ENCODE peak calls at places on chromosomes 1 and 21, in six cellular contexts. N is cardiac muscle cell, U is astrocyte, Y is H9, L is PC-3, E is left ventricle myocardium inferior. W is an unnamed sample.

GRCh38 chr1:226882631-226883409 is 12.4 kb downstream of the PSEN2 start:
- DNase-seq in E (no peak), U (peak), L (peak), Y (no peak), N (no peak), W (no peak)

GRCh38 chr1:217369271-217369981 is 261.5 kb downstream of the GPATCH2 start:
- DNase-seq in U (no peak), E (no peak), N (no peak), L (no peak), Y (peak), W (no peak)

GRCh38 chr21:26777166-26777565 is 68.0 kb downstream of the ADAMTS1 start:
- DNase-seq in L (no peak), Y (no peak), U (no peak), E (no peak), N (no peak), W (no peak)

GRCh38 chr1:171532520-171532919 is 47.2 kb downstream of the PRRC2C start:
- DNase-seq in E (no peak), L (no peak), Y (no peak), U (no peak), N (no peak), W (no peak)

GRCh38 chr1:228194436-228194835 is 13.4 kb upstream of the OBSCN start:
- DNase-seq in Y (no peak), N (no peak), L (no peak), E (no peak), U (no peak), W (no peak)

GRCh38 chr21:38843806-38844479 is 38.2 kb downstream of the ETS2 start:
- DNase-seq in N (no peak), E (no peak), L (peak), Y (no peak), U (peak), W (no peak)

GRCh38 chr1:182996816-182997215 is 26.4 kb upstream of the LAMC1 start:
- DNase-seq in E (no peak), Y (no peak), L (no peak), N (no peak), U (peak), W (no peak)

GRCh38 chr1:94237291-94238226 is at the start of gene ARHGAP29:
- DNase-seq in U (peak), E (peak), Y (peak), L (peak), N (peak), W (peak)

GRCh38 chr1:207818971-207819451 is 67.2 kb downstream of the CD46 start:
- DNase-seq in N (no peak), U (peak), L (peak), Y (no peak), E (no peak), W (no peak)

GRCh38 chr1:5828322-5828935 is 163.8 kb downstream of the NPHP4 start:
- DNase-seq in N (no peak), U (no peak), Y (no peak), L (no peak), E (no peak), W (no peak)

GRCh38 chr1:154446292-154446691 is 41.1 kb downstream of the IL6R start:
- DNase-seq in N (no peak), L (no peak), E (no peak), Y (no peak), U (peak), W (no peak)

GRCh38 chr1:47252795-47253194 is 20.8 kb upstream of the TAL1 start:
- DNase-seq in E (no peak), U (no peak), Y (no peak), L (no peak), N (no peak), W (no peak)

GRCh38 chr21:38244885-38245869 is 11.6 kb upstream of the KCNJ15 start:
- DNase-seq in U (peak), N (no peak), Y (no peak), L (peak), E (no peak), W (no peak)

GRCh38 chr1:29974345-29974744 is 738.0 kb downstream of the PTPRU start:
- DNase-seq in N (no peak), L (peak), U (peak), E (no peak), Y (peak), W (no peak)

GRCh38 chr1:233440952-233441401 is 113.5 kb downstream of the MAP3K21 start:
- DNase-seq in Y (peak), L (peak), E (no peak), N (peak), U (peak), W (peak)

GRCh38 chr1:233442392-233442791 is 114.9 kb downstream of the MAP3K21 start:
- DNase-seq in E (no peak), N (no peak), L (peak), U (peak), Y (no peak), W (no peak)

GRCh38 chr1:233439721-233440120 is 112.2 kb downstream of the MAP3K21 start:
- DNase-seq in Y (no peak), E (no peak), L (no peak), N (no peak), U (peak), W (no peak)

GRCh38 chr1:233443040-233443439 is 115.5 kb downstream of the MAP3K21 start:
- DNase-seq in N (no peak), U (peak), Y (no peak), E (no peak), L (peak), W (no peak)

GRCh38 chr1:233441981-233442380 is 114.5 kb downstream of the MAP3K21 start:
- DNase-seq in L (peak), U (peak), E (no peak), N (no peak), Y (no peak), W (no peak)
- TF ChIP-seq CTCF in L (no peak), U (no peak), E (no peak), N (no peak), Y (no peak), W (no peak)

DNA sequence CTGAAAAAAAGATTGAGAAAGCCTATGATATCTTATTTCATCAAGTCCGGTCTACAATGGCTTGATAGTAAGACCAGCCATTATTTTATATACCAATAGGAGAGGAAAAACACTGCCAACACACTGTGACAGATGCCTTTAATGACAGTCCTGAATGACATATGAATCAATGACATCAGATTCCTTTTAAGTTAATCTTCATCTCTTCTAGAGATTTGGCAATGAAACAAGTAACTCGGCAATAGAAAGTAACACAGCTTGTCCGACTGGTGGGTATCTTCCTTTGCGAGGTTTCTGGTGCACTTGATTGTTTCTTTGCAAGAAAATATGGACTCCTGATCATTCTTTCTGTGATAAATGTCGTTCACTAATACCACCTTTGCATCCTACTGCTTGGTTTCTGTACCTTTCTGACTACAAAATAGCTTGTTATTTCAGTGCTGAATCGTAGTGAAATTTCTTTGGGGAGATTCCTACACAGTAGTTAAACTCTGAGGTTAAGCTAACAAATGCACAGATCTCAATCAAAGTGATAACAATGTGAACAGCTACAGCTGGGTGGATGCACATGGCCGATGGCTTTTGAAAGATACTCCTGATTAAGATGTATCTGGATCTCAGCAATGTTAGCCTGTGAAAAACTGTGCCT is 104.7 kb downstream of the MRPS6 start:
- DNase-seq in U (no peak), N (no peak), E (no peak), Y (no peak), L (no peak), W (no peak)
- TF ChIP-seq CTCF in U (no peak), N (no peak), E (no peak), Y (no peak), L (no peak), W (no peak)

GRCh38 chr21:44800971-44801467 is 601 bp downstream of the UBE2G2 start:
- DNase-seq in E (no peak), N (peak), L (peak), U (peak), Y (no peak), W (peak)
- TF ChIP-seq CTCF in E (peak), N (peak), L (peak), U (peak), Y (peak), W (no peak)

DNA sequence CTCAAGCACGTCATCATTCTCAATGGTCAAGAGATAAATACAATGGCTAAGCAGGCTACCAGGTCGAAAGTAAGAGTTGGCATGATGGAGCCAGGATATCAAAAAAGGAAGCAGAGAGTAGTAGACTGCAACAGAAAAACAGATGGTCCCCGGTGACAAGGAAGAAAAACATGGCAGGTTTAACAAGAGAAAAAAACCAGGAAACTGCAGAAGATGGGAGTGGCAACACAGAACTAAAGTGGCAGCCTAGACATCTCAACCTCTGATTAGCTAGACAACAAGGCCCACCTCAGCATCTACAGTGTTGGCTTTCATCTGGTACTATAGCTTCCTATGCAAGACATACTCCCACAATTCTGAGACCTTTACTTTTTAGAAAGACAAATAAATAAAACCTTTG is 3.1 kb downstream of the UBR4 start:
- DNase-seq in L (no peak), U (no peak), E (no peak), N (no peak), Y (no peak), W (no peak)
- TF ChIP-seq CTCF in L (no peak), U (no peak), E (no peak), N (no peak), Y (no peak), W (no peak)

GRCh38 chr1:150363426-150364230 is at the start of gene RPRD2:
- DNase-seq in Y (peak), L (peak), N (peak), E (peak), U (peak), W (peak)
- TF ChIP-seq CTCF in Y (no peak), L (no peak), N (no peak), E (no peak), U (no peak), W (no peak)

DNA sequence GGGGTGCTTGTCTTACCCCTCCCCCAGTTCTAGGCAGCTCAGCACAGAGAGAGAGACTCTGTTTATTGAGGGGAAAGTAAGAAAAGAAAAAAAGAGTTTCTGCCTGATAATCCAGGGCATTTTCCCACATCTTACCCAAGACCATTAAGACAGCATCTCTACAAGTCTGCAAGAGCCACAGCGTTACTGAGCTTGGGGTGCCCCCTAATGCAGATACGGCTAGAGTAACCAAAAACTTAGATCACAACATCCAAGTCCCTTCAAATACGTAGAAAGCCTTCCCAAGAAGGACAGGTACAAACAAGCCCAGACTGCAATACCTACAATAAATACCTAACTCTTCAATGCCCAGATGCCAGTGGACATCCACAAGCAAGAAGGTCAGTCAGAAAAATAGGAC is 6.2 kb upstream of the TEX50 start:
- DNase-seq in N (no peak), U (no peak), L (no peak), Y (no peak), E (no peak), W (no peak)
- TF ChIP-seq CTCF in N (peak), U (no peak), L (peak), Y (peak), E (no peak), W (no peak)

DNA sequence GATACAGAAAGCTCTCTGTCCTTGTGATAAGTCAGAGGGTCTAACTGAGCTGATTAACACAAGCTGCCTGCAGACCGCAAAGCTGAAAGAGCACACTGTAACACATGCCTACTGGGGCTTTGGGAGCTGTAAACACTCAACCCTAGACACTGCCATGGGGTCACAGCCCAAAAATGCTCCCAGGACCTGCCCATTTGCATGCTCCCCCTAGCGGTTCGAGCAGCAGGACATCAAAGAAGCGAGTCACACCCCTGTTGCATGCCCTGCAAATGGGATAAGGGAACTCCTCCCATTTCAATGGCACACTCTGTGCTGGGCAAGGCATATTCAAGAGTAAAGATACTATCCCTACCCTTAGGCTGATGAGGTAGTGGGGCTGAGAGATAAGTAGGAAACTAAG is 22.8 kb downstream of the LCE3E start:
- DNase-seq in Y (no peak), U (no peak), L (peak), N (no peak), E (no peak), W (no peak)
- TF ChIP-seq CTCF in Y (no peak), U (no peak), L (peak), N (no peak), E (no peak), W (no peak)

W was measured in nephron progenitor cell.